ENCODE peak calls at places on chromosomes 1 and 21, in ten cellular contexts. L is ovary, O is IMR-90, C is body of pancreas, I is fibroblast of lung, M is esophagus squamous epithelium, D is DND-41, R is thoracic aorta, G is right lobe of liver, J is heart right ventricle. W is an unnamed sample.

GRCh38 chr1:77026126-77026525 is 158.8 kb downstream of the ST6GALNAC5 start:
- DNase-seq in L (no peak), O (no peak), C (no peak), I (no peak), M (no peak), D (no peak), R (no peak), G (no peak), J (no peak), W (no peak)

GRCh38 chr21:17495680-17496079 is 17.2 kb upstream of the CXADR start:
- DNase-seq in L (no peak), O (no peak), C (no peak), I (peak), M (no peak), D (no peak), R (no peak), G (no peak), J (no peak), W (no peak)

GRCh38 chr1:8232036-8232757 is 85.7 kb upstream of the SLC45A1 start:
- DNase-seq in L (no peak), O (no peak), C (peak), I (peak), M (no peak), D (no peak), R (no peak), G (no peak), J (no peak), W (no peak)

GRCh38 chr1:207049974-207050391 is 1.0 kb downstream of the YOD1 start:
- DNase-seq in L (no peak), O (peak), C (peak), I (peak), M (no peak), D (peak), R (no peak), G (no peak), J (no peak), W (peak)

GRCh38 chr1:204544321-204544720 is 28.1 kb downstream of the MDM4 start:
- DNase-seq in L (no peak), O (peak), C (no peak), I (peak), M (no peak), D (no peak), R (no peak), G (no peak), J (no peak), W (no peak)

GRCh38 chr21:33067457-33067856 is 2.5 kb upstream of the OLIG1 start:
- DNase-seq in L (no peak), O (no peak), C (no peak), I (no peak), M (no peak), D (peak), R (no peak), G (no peak), J (no peak), W (no peak)

GRCh38 chr1:18109756-18110597 is 2.4 kb downstream of the IGSF21 start:
- DNase-seq in L (no peak), O (no peak), C (peak), I (peak), M (no peak), D (no peak), R (no peak), G (peak), J (peak), W (peak)

GRCh38 chr1:220791959-220792358 is 5.2 kb downstream of the MTARC1 start:
- DNase-seq in L (no peak), O (no peak), C (peak), I (no peak), M (no peak), D (no peak), R (no peak), G (no peak), J (no peak), W (peak)

GRCh38 chr1:247415423-247416361 is at the start of gene NLRP3:
- DNase-seq in L (no peak), O (no peak), C (peak), I (no peak), M (no peak), D (peak), R (no peak), G (no peak), J (no peak), W (peak)

GRCh38 chr1:97693601-97694000 is 227.2 kb downstream of the DPYD start:
- DNase-seq in L (no peak), O (no peak), C (no peak), I (no peak), M (no peak), D (no peak), R (no peak), G (no peak), J (no peak), W (no peak)

GRCh38 chr1:25065246-25066238 is 135.5 kb upstream of the RUNX3 start:
- DNase-seq in L (no peak), O (peak), C (no peak), I (peak), M (no peak), D (no peak), R (no peak), G (no peak), J (peak), W (no peak)

GRCh38 chr1:24110642-24111263 is 1.2 kb downstream of the MYOM3 start:
- DNase-seq in L (no peak), O (no peak), C (no peak), I (no peak), M (no peak), D (no peak), R (no peak), G (no peak), J (peak), W (peak)

GRCh38 chr1:25991937-25992688 is 5.8 kb downstream of the PAFAH2 start:
- DNase-seq in L (no peak), O (peak), C (no peak), I (peak), M (no peak), D (no peak), R (no peak), G (no peak), J (no peak), W (no peak)

GRCh38 chr1:55064071-55064581 is 24.8 kb downstream of the PCSK9 start:
- DNase-seq in L (no peak), O (no peak), C (no peak), I (peak), M (no peak), D (no peak), R (no peak), G (no peak), J (no peak), W (no peak)

GRCh38 chr1:41954533-41954944 is 35.8 kb upstream of the HIVEP3 start:
- DNase-seq in L (peak), O (peak), C (peak), I (peak), M (no peak), D (no peak), R (no peak), G (no peak), J (no peak), W (peak)

GRCh38 chr1:24849653-24850295 is 80.3 kb downstream of the RUNX3 start:
- DNase-seq in L (no peak), O (peak), C (peak), I (no peak), M (no peak), D (peak), R (no peak), G (no peak), J (no peak), W (peak)

GRCh38 chr1:197781998-197782718 is 6.9 kb upstream of the DENND1B start:
- DNase-seq in L (no peak), O (peak), C (no peak), I (peak), M (no peak), D (no peak), R (no peak), G (no peak), J (no peak), W (no peak)

GRCh38 chr1:181105134-181106021 is 16.9 kb downstream of the IER5 start:
- DNase-seq in L (peak), O (peak), C (peak), I (peak), M (peak), D (peak), R (peak), G (peak), J (peak), W (peak)

GRCh38 chr1:32507021-32507420 is 32.2 kb upstream of the ZBTB8A start:
- DNase-seq in L (no peak), O (no peak), C (no peak), I (no peak), M (no peak), D (no peak), R (no peak), G (no peak), J (no peak), W (no peak)

GRCh38 chr1:181021811-181022434 is 747 bp downstream of the STX6 start:
- DNase-seq in L (peak), O (peak), C (peak), I (peak), M (no peak), D (peak), R (peak), G (peak), J (peak), W (peak)

GRCh38 chr1:112172294-112172882 is 182.9 kb upstream of the KCND3 start:
- DNase-seq in L (no peak), O (peak), C (peak), I (peak), M (no peak), D (peak), R (no peak), G (peak), J (no peak), W (peak)

GRCh38 chr1:56034222-56034621 is 545.1 kb downstream of the PLPP3 start:
- DNase-seq in L (no peak), O (peak), C (no peak), I (peak), M (no peak), D (no peak), R (no peak), G (no peak), J (no peak), W (no peak)

GRCh38 chr1:63779872-63780271 is 6.1 kb downstream of the ROR1 start:
- DNase-seq in L (no peak), O (peak), C (no peak), I (no peak), M (no peak), D (no peak), R (no peak), G (no peak), J (no peak), W (no peak)

GRCh38 chr21:43306911-43307676 is 119.8 kb downstream of the SIK1 start:
- DNase-seq in L (no peak), O (peak), C (peak), I (peak), M (no peak), D (no peak), R (no peak), G (peak), J (no peak), W (no peak)

GRCh38 chr1:110035236-110035752 is 870 bp downstream of the STRIP1 start:
- DNase-seq in L (no peak), O (peak), C (no peak), I (peak), M (no peak), D (no peak), R (no peak), G (no peak), J (no peak), W (no peak)

GRCh38 chr1:182110635-182111034 is 49.1 kb upstream of the ZNF648 start:
- DNase-seq in L (no peak), O (no peak), C (no peak), I (no peak), M (no peak), D (peak), R (no peak), G (no peak), J (no peak), W (no peak)

GRCh38 chr21:39687069-39687468 is 57.9 kb upstream of the IGSF5 start:
- DNase-seq in L (no peak), O (no peak), C (no peak), I (no peak), M (no peak), D (no peak), R (no peak), G (no peak), J (no peak), W (no peak)

GRCh38 chr1:95197616-95198252 is 36.3 kb upstream of the RWDD3 start:
- DNase-seq in L (no peak), O (peak), C (peak), I (peak), M (no peak), D (no peak), R (no peak), G (no peak), J (no peak), W (no peak)
- H3K27ac ChIP-seq in L (no peak), O (peak), C (peak), I (no peak), M (no peak), D (no peak), R (no peak), G (no peak), J (peak), W (no peak)

GRCh38 chr1:2523191-2523890 is 3.1 kb downstream of the PANK4 start:
- DNase-seq in L (no peak), O (peak), C (no peak), I (no peak), M (no peak), D (no peak), R (no peak), G (no peak), J (no peak), W (no peak)
- H3K4me3 ChIP-seq in L (no peak), O (no peak), C (no peak), I (no peak), M (no peak), D (no peak), R (no peak), G (no peak), J (no peak), W (no peak)

DNA sequence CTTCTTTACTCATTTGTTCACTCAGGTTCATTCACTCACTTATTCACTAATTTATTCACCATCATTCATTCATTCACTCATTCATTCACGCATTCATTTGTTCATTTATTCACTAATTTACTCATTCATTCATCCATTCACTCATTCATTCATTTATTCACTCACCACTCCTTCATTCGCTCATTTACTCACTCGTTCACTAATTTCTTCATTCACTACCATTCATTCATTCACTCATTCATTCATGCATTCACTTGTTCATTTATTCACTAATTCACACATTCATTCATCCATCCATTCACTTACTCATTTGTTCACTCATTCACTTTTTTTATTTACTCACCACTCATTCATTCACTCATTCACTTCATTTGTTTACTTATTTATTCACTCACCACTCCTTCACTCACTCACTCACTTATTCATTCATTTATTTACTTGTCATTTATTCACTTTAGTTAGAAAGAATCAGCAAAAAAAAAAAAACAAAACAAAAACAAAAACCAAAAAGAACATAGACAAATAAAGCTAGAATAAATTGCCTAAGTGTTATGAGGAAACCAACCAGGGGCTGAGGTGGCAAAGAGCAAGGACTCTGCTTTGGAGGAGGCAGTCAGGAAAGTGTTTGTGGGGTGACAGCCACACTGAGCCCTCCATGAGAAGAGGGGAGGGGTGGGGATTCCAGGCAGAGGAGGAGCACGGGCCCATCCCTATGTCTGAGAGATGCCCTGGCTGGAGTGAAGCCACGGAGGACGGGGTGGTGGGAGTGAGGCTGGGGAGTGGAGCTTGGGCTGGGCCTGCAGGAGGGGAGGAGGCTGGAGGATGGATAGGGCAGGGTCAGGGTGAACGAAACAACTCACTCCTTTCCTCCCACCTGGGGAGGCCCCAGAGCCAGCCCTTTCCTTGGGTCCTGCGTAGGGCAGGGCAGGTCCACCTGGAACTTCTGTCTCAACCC is 129.2 kb upstream of the WNT4 start:
- DNase-seq in L (no peak), O (no peak), C (no peak), I (no peak), M (no peak), D (no peak), R (no peak), G (no peak), J (no peak), W (no peak)
- TF ChIP-seq CTCF in L (no peak), O (no peak), C (no peak), I (no peak), M (no peak), D (no peak), R (no peak), G (no peak), J (no peak), W (no peak)

GRCh38 chr1:90201467-90202358 is 206.8 kb downstream of the ZNF326 start:
- DNase-seq in L (no peak), O (peak), C (no peak), I (peak), M (no peak), D (peak), R (no peak), G (no peak), J (no peak), W (no peak)

GRCh38 chr1:90200637-90201235 is 205.8 kb downstream of the ZNF326 start:
- DNase-seq in L (no peak), O (no peak), C (no peak), I (no peak), M (no peak), D (no peak), R (no peak), G (no peak), J (no peak), W (no peak)

GRCh38 chr1:90208949-90209348 is 214.0 kb downstream of the ZNF326 start:
- DNase-seq in L (no peak), O (no peak), C (no peak), I (no peak), M (no peak), D (no peak), R (no peak), G (no peak), J (no peak), W (no peak)

GRCh38 chr1:90204036-90204594 is 209.2 kb downstream of the ZNF326 start:
- DNase-seq in L (no peak), O (no peak), C (no peak), I (no peak), M (no peak), D (no peak), R (no peak), G (no peak), J (no peak), W (no peak)

DNA sequence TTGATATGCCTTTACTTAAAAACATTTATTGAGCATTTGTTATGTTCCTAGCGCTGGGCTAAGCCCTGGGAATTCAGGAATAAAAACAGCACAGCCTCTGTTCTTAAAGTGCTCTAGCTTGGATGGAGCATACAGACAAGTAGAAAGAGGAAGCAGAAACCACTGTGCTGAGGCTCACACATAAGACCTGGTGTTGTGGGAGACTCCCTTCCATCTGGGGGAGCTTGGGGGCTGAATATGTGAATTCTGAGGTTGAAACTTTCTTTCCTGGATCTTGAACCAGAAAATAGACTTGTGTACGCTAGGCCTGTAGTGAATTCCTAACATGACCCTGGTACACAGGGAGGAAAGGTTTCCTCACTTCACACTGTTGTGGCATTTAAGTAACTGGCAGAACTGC is 209.9 kb downstream of the ZNF326 start:
- DNase-seq in L (no peak), O (no peak), C (no peak), I (no peak), M (no peak), D (no peak), R (no peak), G (no peak), J (no peak), W (no peak)
- H3K27ac ChIP-seq in L (no peak), O (no peak), C (no peak), I (no peak), M (no peak), D (no peak), R (no peak), G (no peak), J (no peak), W (no peak)

DNA sequence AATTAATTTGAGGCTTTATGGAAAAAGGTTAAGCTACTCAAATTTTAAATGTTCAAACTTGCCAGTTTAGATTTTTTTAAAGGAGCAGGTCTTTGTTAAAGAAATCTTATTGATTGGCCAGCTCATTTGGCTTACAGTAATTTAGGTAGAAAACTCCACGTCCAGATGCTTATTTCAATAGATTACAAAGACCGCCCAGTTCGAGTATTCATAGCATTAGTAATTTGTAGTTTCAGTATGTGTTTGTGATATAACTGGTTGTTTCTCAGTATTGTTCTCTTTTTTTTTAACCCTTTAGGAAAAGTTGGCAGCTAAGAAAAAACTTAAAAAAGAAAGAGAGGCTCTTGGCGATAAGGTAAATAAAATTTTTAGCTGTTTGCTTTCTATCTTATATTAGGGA is 1.6 kb downstream of the RPF1 start:
- DNase-seq in L (no peak), O (no peak), C (no peak), I (no peak), M (no peak), D (no peak), R (no peak), G (no peak), J (no peak), W (no peak)
- H3K4me3 ChIP-seq in L (peak), O (peak), C (no peak), I (peak), M (peak), D (peak), R (peak), G (peak), J (peak), W (no peak)

DNA sequence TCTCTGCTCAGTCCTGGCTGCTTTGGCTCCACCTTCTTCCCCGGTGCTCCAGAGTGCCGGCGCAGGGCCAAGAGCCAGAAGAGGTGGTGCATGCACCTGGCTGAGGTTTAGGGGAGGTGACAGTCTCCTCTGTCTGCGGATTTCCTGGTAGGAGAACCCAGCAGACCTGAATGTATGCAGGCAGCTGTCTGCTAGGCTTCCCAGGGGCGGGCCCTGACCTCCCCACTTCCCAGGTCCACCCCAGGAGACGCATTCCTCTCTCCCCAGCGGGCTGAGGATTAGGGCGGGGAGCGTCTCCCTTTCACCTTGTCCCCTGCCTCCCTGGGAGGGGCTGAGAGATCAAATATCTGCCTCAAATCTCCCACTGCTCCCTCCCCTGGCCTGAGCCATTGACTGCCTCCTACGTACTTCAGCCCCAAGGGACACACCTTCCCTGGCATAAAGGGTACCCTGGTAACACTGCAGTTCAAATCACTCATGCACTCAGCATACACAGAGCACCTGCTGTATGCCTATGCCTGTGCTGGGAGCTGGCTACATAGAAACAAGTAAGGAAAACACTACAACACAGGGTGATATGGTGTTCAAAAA is 27.5 kb downstream of the DMBX1 start:
- DNase-seq in L (no peak), O (no peak), C (peak), I (no peak), M (no peak), D (no peak), R (no peak), G (no peak), J (no peak), W (no peak)
- TF ChIP-seq CTCF in L (no peak), O (no peak), C (no peak), I (no peak), M (no peak), D (no peak), R (no peak), G (no peak), J (no peak), W (no peak)